ENCODE peak calls at places on chromosomes 6 and 20, in eight cellular contexts. One of them, this sample, is unnamed.
A peak's percentile ranks its signal among the peaks of the same experiment; 100 is the strongest.

GRCh38 chr6:7761047-7761446 is 35.1 kb downstream of the BMP6 start:
- DNase-seq in aorta: no peak
- DNase-seq in effector memory CD4-positive, alpha-beta T cell: no peak
- DNase-seq in stomach: no peak
- DNase-seq in left ventricle myocardium inferior: no peak
- DNase-seq in PC-9: peak; percentile 62
- DNase-seq in tibial artery: no peak
- DNase-seq in CD8-positive, alpha-beta T cell: no peak
- DNase-seq in this sample: no peak

GRCh38 chr6:11535801-11536230 is 1.7 kb upstream of the TMEM170B start:
- DNase-seq in aorta: no peak
- DNase-seq in effector memory CD4-positive, alpha-beta T cell: no peak
- DNase-seq in stomach: peak; percentile 33
- DNase-seq in left ventricle myocardium inferior: no peak
- DNase-seq in PC-9: peak; percentile 58
- DNase-seq in tibial artery: no peak
- DNase-seq in CD8-positive, alpha-beta T cell: no peak
- DNase-seq in this sample: no peak

GRCh38 chr20:46810442-46811327 is 84.0 kb upstream of the EYA2 start:
- DNase-seq in aorta: no peak
- DNase-seq in effector memory CD4-positive, alpha-beta T cell: no peak
- DNase-seq in stomach: no peak
- DNase-seq in left ventricle myocardium inferior: no peak
- DNase-seq in PC-9: no peak
- DNase-seq in tibial artery: no peak
- DNase-seq in CD8-positive, alpha-beta T cell: no peak
- DNase-seq in this sample: no peak

GRCh38 chr6:30806581-30807183 is 62.3 kb upstream of the IER3 start:
- DNase-seq in aorta: peak; percentile 9
- DNase-seq in effector memory CD4-positive, alpha-beta T cell: no peak
- DNase-seq in stomach: no peak
- DNase-seq in left ventricle myocardium inferior: no peak
- DNase-seq in PC-9: peak; percentile 64
- DNase-seq in tibial artery: no peak
- DNase-seq in CD8-positive, alpha-beta T cell: no peak
- DNase-seq in this sample: no peak

GRCh38 chr6:168533428-168533827 is 92.4 kb downstream of the SMOC2 start:
- DNase-seq in aorta: no peak
- DNase-seq in effector memory CD4-positive, alpha-beta T cell: no peak
- DNase-seq in stomach: peak; percentile 55
- DNase-seq in left ventricle myocardium inferior: no peak
- DNase-seq in PC-9: no peak
- DNase-seq in tibial artery: no peak
- DNase-seq in CD8-positive, alpha-beta T cell: no peak
- DNase-seq in this sample: no peak

GRCh38 chr6:132205946-132206345 is 195.3 kb downstream of the MOXD1 start:
- DNase-seq in aorta: no peak
- DNase-seq in effector memory CD4-positive, alpha-beta T cell: no peak
- DNase-seq in stomach: no peak
- DNase-seq in left ventricle myocardium inferior: no peak
- DNase-seq in PC-9: no peak
- DNase-seq in tibial artery: no peak
- DNase-seq in CD8-positive, alpha-beta T cell: no peak
- DNase-seq in this sample: no peak

GRCh38 chr20:51404297-51405060 is 138.0 kb downstream of the NFATC2 start:
- DNase-seq in aorta: no peak
- DNase-seq in effector memory CD4-positive, alpha-beta T cell: peak; percentile 87
- DNase-seq in stomach: peak; percentile 55
- DNase-seq in left ventricle myocardium inferior: no peak
- DNase-seq in PC-9: no peak
- DNase-seq in tibial artery: no peak
- DNase-seq in CD8-positive, alpha-beta T cell: peak; percentile 90
- DNase-seq in this sample: peak; percentile 79

GRCh38 chr6:149938571-149939462 is 3.0 kb upstream of the ULBP2 start:
- DNase-seq in aorta: no peak
- DNase-seq in effector memory CD4-positive, alpha-beta T cell: peak; percentile 43
- DNase-seq in stomach: no peak
- DNase-seq in left ventricle myocardium inferior: no peak
- DNase-seq in PC-9: no peak
- DNase-seq in tibial artery: no peak
- DNase-seq in CD8-positive, alpha-beta T cell: peak; percentile 63
- DNase-seq in this sample: peak; percentile 46

GRCh38 chr6:42967228-42967627 is 6.7 kb downstream of the GNMT start:
- DNase-seq in aorta: no peak
- DNase-seq in effector memory CD4-positive, alpha-beta T cell: no peak
- DNase-seq in stomach: no peak
- DNase-seq in left ventricle myocardium inferior: no peak
- DNase-seq in PC-9: no peak
- DNase-seq in tibial artery: no peak
- DNase-seq in CD8-positive, alpha-beta T cell: no peak
- DNase-seq in this sample: no peak

GRCh38 chr6:46900266-46900665 is 21.5 kb downstream of the ADGRF5 start:
- DNase-seq in aorta: no peak
- DNase-seq in effector memory CD4-positive, alpha-beta T cell: no peak
- DNase-seq in stomach: no peak
- DNase-seq in left ventricle myocardium inferior: no peak
- DNase-seq in PC-9: no peak
- DNase-seq in tibial artery: no peak
- DNase-seq in CD8-positive, alpha-beta T cell: no peak
- DNase-seq in this sample: no peak

GRCh38 chr6:21587182-21587924 is 6.2 kb upstream of the SOX4 start:
- DNase-seq in aorta: peak; percentile 77
- DNase-seq in effector memory CD4-positive, alpha-beta T cell: no peak
- DNase-seq in stomach: peak; percentile 67
- DNase-seq in left ventricle myocardium inferior: peak; percentile 61
- DNase-seq in PC-9: peak; percentile 67
- DNase-seq in tibial artery: peak; percentile 55
- DNase-seq in CD8-positive, alpha-beta T cell: peak; percentile 27
- DNase-seq in this sample: peak; percentile 22

GRCh38 chr6:131854803-131855202 is 47.0 kb downstream of the ENPP1 start:
- DNase-seq in aorta: no peak
- DNase-seq in effector memory CD4-positive, alpha-beta T cell: no peak
- DNase-seq in stomach: no peak
- DNase-seq in left ventricle myocardium inferior: no peak
- DNase-seq in PC-9: no peak
- DNase-seq in tibial artery: no peak
- DNase-seq in CD8-positive, alpha-beta T cell: no peak
- DNase-seq in this sample: no peak

GRCh38 chr6:46325561-46326525 is 155.1 kb upstream of the ENPP5 start:
- DNase-seq in aorta: peak; percentile 75
- DNase-seq in effector memory CD4-positive, alpha-beta T cell: no peak
- DNase-seq in stomach: no peak
- DNase-seq in left ventricle myocardium inferior: no peak
- DNase-seq in PC-9: no peak
- DNase-seq in tibial artery: no peak
- DNase-seq in CD8-positive, alpha-beta T cell: peak; percentile 24
- DNase-seq in this sample: no peak

GRCh38 chr6:34021839-34022190 is 124.1 kb downstream of the GRM4 start:
- DNase-seq in aorta: peak; percentile 52
- DNase-seq in effector memory CD4-positive, alpha-beta T cell: no peak
- DNase-seq in stomach: peak; percentile 54
- DNase-seq in left ventricle myocardium inferior: no peak
- DNase-seq in PC-9: no peak
- DNase-seq in tibial artery: no peak
- DNase-seq in CD8-positive, alpha-beta T cell: no peak
- DNase-seq in this sample: no peak

GRCh38 chr6:139983555-139984276 is 609.3 kb upstream of the CITED2 start:
- DNase-seq in aorta: no peak
- DNase-seq in effector memory CD4-positive, alpha-beta T cell: no peak
- DNase-seq in stomach: no peak
- DNase-seq in left ventricle myocardium inferior: no peak
- DNase-seq in PC-9: peak; percentile 59
- DNase-seq in tibial artery: no peak
- DNase-seq in CD8-positive, alpha-beta T cell: no peak
- DNase-seq in this sample: no peak

DNA sequence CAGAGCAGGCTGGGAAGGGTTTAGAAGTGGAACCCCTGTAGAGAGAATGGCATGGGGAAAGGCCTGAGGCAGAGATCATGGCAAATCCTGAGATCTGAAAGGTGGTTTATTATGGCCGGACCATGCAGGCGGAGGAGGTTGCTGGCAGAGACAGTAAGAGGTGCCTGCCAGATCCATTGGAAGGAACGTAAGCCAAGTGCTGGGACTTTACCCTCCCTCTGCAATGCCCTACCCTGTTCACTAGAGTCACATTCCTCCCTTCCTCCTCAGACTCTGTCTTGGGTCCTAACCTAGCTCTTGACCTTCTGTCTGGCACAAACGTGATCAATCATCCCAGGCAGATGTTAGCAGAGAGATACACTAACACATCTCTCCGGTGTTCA is 66.4 kb upstream of the SLC22A23 start:
- DNase-seq in aorta: no peak
- DNase-seq in effector memory CD4-positive, alpha-beta T cell: no peak
- DNase-seq in stomach: no peak
- DNase-seq in left ventricle myocardium inferior: no peak
- DNase-seq in PC-9: no peak
- DNase-seq in tibial artery: no peak
- DNase-seq in CD8-positive, alpha-beta T cell: no peak
- DNase-seq in this sample: no peak
- H3K27ac ChIP-seq in aorta: no peak overlapping the region
- H3K27ac ChIP-seq in effector memory CD4-positive, alpha-beta T cell: no peak overlapping the region
- H3K27ac ChIP-seq in stomach: no peak overlapping the region
- H3K27ac ChIP-seq in left ventricle myocardium inferior: no peak overlapping the region
- H3K27ac ChIP-seq in PC-9: no peak overlapping the region
- H3K27ac ChIP-seq in tibial artery: no peak overlapping the region
- H3K27ac ChIP-seq in CD8-positive, alpha-beta T cell: no peak overlapping the region
- H3K27ac ChIP-seq in this sample: no peak overlapping the region

GRCh38 chr6:32085759-32086458 is 23.2 kb downstream of the TNXB start:
- DNase-seq in aorta: peak; percentile 74
- DNase-seq in effector memory CD4-positive, alpha-beta T cell: no peak
- DNase-seq in stomach: no peak
- DNase-seq in left ventricle myocardium inferior: no peak
- DNase-seq in PC-9: peak; percentile 56
- DNase-seq in tibial artery: no peak
- DNase-seq in CD8-positive, alpha-beta T cell: no peak
- DNase-seq in this sample: no peak
- H3K27me3 ChIP-seq in aorta: no peaks in the 10 kb centered on the region
- H3K27me3 ChIP-seq in effector memory CD4-positive, alpha-beta T cell: peaks cover 10% of the 10 kb centered on the region
- H3K27me3 ChIP-seq in stomach: peaks cover 36% of the 10 kb centered on the region
- H3K27me3 ChIP-seq in left ventricle myocardium inferior: peaks cover 21% of the 10 kb centered on the region
- H3K27me3 ChIP-seq in PC-9: no peaks in the 10 kb centered on the region
- H3K27me3 ChIP-seq in tibial artery: no peaks in the 10 kb centered on the region
- H3K27me3 ChIP-seq in CD8-positive, alpha-beta T cell: peaks cover 4% of the 10 kb centered on the region
- H3K27me3 ChIP-seq in this sample: no peaks in the 10 kb centered on the region

GRCh38 chr20:63767456-63767855 is 27.9 kb downstream of the SLC2A4RG start:
- DNase-seq in aorta: no peak
- DNase-seq in effector memory CD4-positive, alpha-beta T cell: no peak
- DNase-seq in stomach: no peak
- DNase-seq in left ventricle myocardium inferior: peak; percentile 56
- DNase-seq in PC-9: no peak
- DNase-seq in tibial artery: no peak
- DNase-seq in CD8-positive, alpha-beta T cell: no peak
- DNase-seq in this sample: no peak

GRCh38 chr20:63765918-63766317 is 26.3 kb downstream of the SLC2A4RG start:
- DNase-seq in aorta: no peak
- DNase-seq in effector memory CD4-positive, alpha-beta T cell: no peak
- DNase-seq in stomach: no peak
- DNase-seq in left ventricle myocardium inferior: no peak
- DNase-seq in PC-9: no peak
- DNase-seq in tibial artery: no peak
- DNase-seq in CD8-positive, alpha-beta T cell: no peak
- DNase-seq in this sample: no peak

GRCh38 chr20:63767886-63768285 is 28.3 kb downstream of the SLC2A4RG start:
- DNase-seq in aorta: no peak
- DNase-seq in effector memory CD4-positive, alpha-beta T cell: no peak
- DNase-seq in stomach: no peak
- DNase-seq in left ventricle myocardium inferior: no peak
- DNase-seq in PC-9: no peak
- DNase-seq in tibial artery: no peak
- DNase-seq in CD8-positive, alpha-beta T cell: no peak
- DNase-seq in this sample: no peak

GRCh38 chr20:63766695-63767426 is 27.3 kb downstream of the SLC2A4RG start:
- DNase-seq in aorta: no peak
- DNase-seq in effector memory CD4-positive, alpha-beta T cell: no peak
- DNase-seq in stomach: no peak
- DNase-seq in left ventricle myocardium inferior: no peak
- DNase-seq in PC-9: no peak
- DNase-seq in tibial artery: no peak
- DNase-seq in CD8-positive, alpha-beta T cell: no peak
- DNase-seq in this sample: no peak

GRCh38 chr20:63765082-63765873 is 25.7 kb downstream of the SLC2A4RG start:
- DNase-seq in aorta: no peak
- DNase-seq in effector memory CD4-positive, alpha-beta T cell: no peak
- DNase-seq in stomach: no peak
- DNase-seq in left ventricle myocardium inferior: no peak
- DNase-seq in PC-9: no peak
- DNase-seq in tibial artery: no peak
- DNase-seq in CD8-positive, alpha-beta T cell: no peak
- DNase-seq in this sample: no peak
- H3K4me1 ChIP-seq in aorta: no peaks in the 10 kb centered on the region
- H3K4me1 ChIP-seq in effector memory CD4-positive, alpha-beta T cell: no peaks in the 10 kb centered on the region
- H3K4me1 ChIP-seq in stomach: no peaks in the 10 kb centered on the region
- H3K4me1 ChIP-seq in left ventricle myocardium inferior: no peaks in the 10 kb centered on the region
- H3K4me1 ChIP-seq in PC-9: no peaks in the 10 kb centered on the region
- H3K4me1 ChIP-seq in tibial artery: no peaks in the 10 kb centered on the region
- H3K4me1 ChIP-seq in CD8-positive, alpha-beta T cell: no peaks in the 10 kb centered on the region
- H3K4me1 ChIP-seq in this sample: no peaks in the 10 kb centered on the region

DNA sequence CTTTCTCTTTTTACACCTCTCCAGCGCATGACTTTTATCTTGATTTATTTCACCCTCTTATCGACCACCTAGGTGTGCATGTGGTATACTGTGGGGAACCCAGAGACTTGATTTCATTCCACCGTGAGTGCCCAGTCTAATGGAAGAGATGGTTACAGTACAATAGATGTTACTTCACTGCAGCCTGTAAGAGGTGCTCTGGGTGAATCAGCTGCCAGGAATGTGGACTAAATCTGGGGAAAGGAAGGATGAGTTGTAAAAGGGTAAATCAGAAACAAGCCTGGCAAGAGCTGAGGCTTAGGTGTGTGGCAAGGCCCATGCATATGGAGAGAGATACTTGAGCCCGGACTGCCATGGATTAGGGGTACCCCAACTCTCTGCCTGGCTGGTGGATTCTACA is 7.4 kb downstream of the STK35 start:
- DNase-seq in aorta: no peak
- DNase-seq in effector memory CD4-positive, alpha-beta T cell: no peak
- DNase-seq in stomach: no peak
- DNase-seq in left ventricle myocardium inferior: no peak
- DNase-seq in PC-9: peak; percentile 90
- DNase-seq in tibial artery: no peak
- DNase-seq in CD8-positive, alpha-beta T cell: no peak
- DNase-seq in this sample: no peak
- H3K27ac ChIP-seq in aorta: no peak overlapping the region
- H3K27ac ChIP-seq in effector memory CD4-positive, alpha-beta T cell: no peak overlapping the region
- H3K27ac ChIP-seq in stomach: peak overlapping the region; percentile 59
- H3K27ac ChIP-seq in left ventricle myocardium inferior: peak overlapping the region; percentile 99
- H3K27ac ChIP-seq in PC-9: peak overlapping the region; percentile 61
- H3K27ac ChIP-seq in tibial artery: no peak overlapping the region
- H3K27ac ChIP-seq in CD8-positive, alpha-beta T cell: no peak overlapping the region
- H3K27ac ChIP-seq in this sample: no peak overlapping the region

DNA sequence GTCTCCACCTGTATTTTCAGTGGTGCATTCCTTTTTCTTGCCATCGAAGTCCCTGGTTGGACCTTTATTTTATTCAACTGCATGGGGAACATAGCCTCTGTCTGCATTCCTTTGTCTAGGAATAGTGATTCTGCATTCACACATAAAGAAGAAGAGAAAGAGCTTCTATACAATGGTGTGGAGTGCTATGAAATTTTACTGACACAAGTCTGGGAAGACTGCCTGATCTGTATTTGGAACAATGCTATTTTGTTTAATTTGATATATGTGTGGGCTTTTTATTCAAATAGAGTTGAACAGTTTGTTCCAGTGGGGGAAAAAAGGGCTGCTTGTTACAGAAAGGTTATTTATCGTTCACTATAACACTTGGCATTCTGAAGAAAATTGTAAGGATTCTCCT is 375.7 kb upstream of the POU3F2 start:
- DNase-seq in aorta: no peak
- DNase-seq in effector memory CD4-positive, alpha-beta T cell: no peak
- DNase-seq in stomach: no peak
- DNase-seq in left ventricle myocardium inferior: no peak
- DNase-seq in PC-9: no peak
- DNase-seq in tibial artery: no peak
- DNase-seq in CD8-positive, alpha-beta T cell: no peak
- DNase-seq in this sample: no peak
- H3K27me3 ChIP-seq in aorta: no peaks in the 10 kb centered on the region
- H3K27me3 ChIP-seq in effector memory CD4-positive, alpha-beta T cell: no peaks in the 10 kb centered on the region
- H3K27me3 ChIP-seq in stomach: no peaks in the 10 kb centered on the region
- H3K27me3 ChIP-seq in left ventricle myocardium inferior: no peaks in the 10 kb centered on the region
- H3K27me3 ChIP-seq in PC-9: no peaks in the 10 kb centered on the region
- H3K27me3 ChIP-seq in tibial artery: no peaks in the 10 kb centered on the region
- H3K27me3 ChIP-seq in CD8-positive, alpha-beta T cell: no peaks in the 10 kb centered on the region
- H3K27me3 ChIP-seq in this sample: no peaks in the 10 kb centered on the region

This sample was measured in CD4-positive, CD25-positive, alpha-beta regulatory T cell.